ENCODE peak calls at places on chromosomes 12 and 14, in eight cellular contexts. M, C, Q, X, R, A, V and W are unnamed samples.

GRCh38 chr14:69069020-69069421 is 83.9 kb downstream of the DCAF5 start:
- DNase-seq in M (no peak), C (no peak), Q (no peak), X (peak; percentile 44), R (no peak), A (peak; percentile 56), V (no peak), W (no peak)

GRCh38 chr14:57212919-57213318 is 55.8 kb downstream of the EXOC5 start:
- DNase-seq in M (no peak), C (no peak), Q (no peak), X (no peak), R (no peak), A (no peak), V (no peak), W (no peak)

GRCh38 chr14:23910081-23910875 is 43.3 kb upstream of the DHRS4 start:
- DNase-seq in M (no peak), C (peak; percentile 45), Q (no peak), X (peak; percentile 53), R (no peak), A (peak; percentile 49), V (peak; percentile 54), W (no peak)

GRCh38 chr12:54141534-54142475 is 47.0 kb downstream of the SMUG1 start:
- DNase-seq in M (no peak), C (no peak), Q (peak; percentile 79), X (peak; percentile 26), R (no peak), A (no peak), V (no peak), W (no peak)

GRCh38 chr12:2233034-2233433 is 180.2 kb downstream of the CACNA1C start:
- DNase-seq in M (no peak), C (no peak), Q (no peak), X (no peak), R (no peak), A (no peak), V (no peak), W (no peak)

GRCh38 chr14:99619873-99620834 is 16.1 kb upstream of the CCDC85C start:
- DNase-seq in M (peak; percentile 57), C (no peak), Q (peak; percentile 68), X (peak; percentile 51), R (no peak), A (no peak), V (no peak), W (no peak)

GRCh38 chr12:45273717-45274271 is 57.9 kb downstream of the ANO6 start:
- DNase-seq in M (peak; percentile 36), C (peak; percentile 32), Q (no peak), X (peak; percentile 96), R (no peak), A (peak; percentile 98), V (no peak), W (no peak)

GRCh38 chr12:103780093-103780440 is 61.0 kb downstream of the NT5DC3 start:
- DNase-seq in M (no peak), C (no peak), Q (no peak), X (peak; percentile 23), R (no peak), A (peak; percentile 33), V (no peak), W (no peak)

GRCh38 chr12:96314723-96315122 is 85.5 kb downstream of the CDK17 start:
- DNase-seq in M (no peak), C (no peak), Q (no peak), X (no peak), R (no peak), A (peak; percentile 27), V (no peak), W (no peak)

GRCh38 chr14:78341827-78342389 is 171.7 kb downstream of the NRXN3 start:
- DNase-seq in M (no peak), C (no peak), Q (no peak), X (no peak), R (no peak), A (no peak), V (no peak), W (no peak)

GRCh38 chr14:89504602-89505320 is 87.7 kb upstream of the FOXN3 start:
- DNase-seq in M (no peak), C (no peak), Q (no peak), X (peak; percentile 50), R (no peak), A (peak; percentile 59), V (no peak), W (peak; percentile 63)

GRCh38 chr14:39138450-39138849 is 24.3 kb downstream of the GEMIN2 start:
- DNase-seq in M (no peak), C (no peak), Q (no peak), X (peak; percentile 11), R (no peak), A (no peak), V (no peak), W (no peak)

GRCh38 chr12:78120866-78121590 is 290.3 kb downstream of the NAV3 start:
- DNase-seq in M (no peak), C (no peak), Q (no peak), X (peak; percentile 72), R (no peak), A (peak; percentile 17), V (no peak), W (no peak)

GRCh38 chr14:63223596-63223995 is 19.4 kb downstream of the RHOJ start:
- DNase-seq in M (no peak), C (no peak), Q (no peak), X (no peak), R (no peak), A (no peak), V (no peak), W (no peak)

GRCh38 chr14:67940894-67941455 is 121.4 kb downstream of the RAD51B start:
- DNase-seq in M (no peak), C (peak; percentile 45), Q (no peak), X (peak; percentile 92), R (no peak), A (peak; percentile 36), V (no peak), W (no peak)

GRCh38 chr14:102939820-102940561 is 17.5 kb downstream of the AMN start:
- DNase-seq in M (no peak), C (no peak), Q (no peak), X (no peak), R (no peak), A (no peak), V (peak; percentile 73), W (peak; percentile 92)

GRCh38 chr14:102935756-102936155 is 13.3 kb downstream of the AMN start:
- DNase-seq in M (no peak), C (no peak), Q (no peak), X (no peak), R (no peak), A (no peak), V (no peak), W (no peak)

GRCh38 chr14:102939329-102939728 is 16.9 kb downstream of the AMN start:
- DNase-seq in M (no peak), C (no peak), Q (no peak), X (no peak), R (no peak), A (no peak), V (no peak), W (peak; percentile 52)

GRCh38 chr14:102937331-102938175 is 15.1 kb downstream of the AMN start:
- DNase-seq in M (no peak), C (no peak), Q (no peak), X (no peak), R (no peak), A (no peak), V (no peak), W (peak; percentile 29)

DNA sequence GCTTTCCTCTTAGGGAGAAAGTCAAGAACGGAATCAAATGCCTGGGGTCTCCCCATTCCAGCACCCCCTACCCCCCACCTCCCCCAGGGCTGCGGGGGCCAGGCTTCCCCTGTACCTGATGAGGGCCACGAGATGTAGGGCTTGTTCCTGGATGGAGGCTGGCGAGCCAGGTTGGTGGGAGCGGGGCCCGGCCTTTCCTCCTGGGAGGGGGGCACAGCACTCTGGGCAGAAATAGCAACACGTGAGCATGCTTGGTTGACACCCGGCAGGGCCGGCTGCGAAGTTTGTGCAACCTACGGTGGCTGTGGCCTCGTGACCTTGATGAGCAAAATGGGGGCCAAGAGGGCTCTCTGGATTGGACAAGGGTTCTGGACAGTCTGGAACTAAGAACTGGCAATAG is 15.7 kb downstream of the AMN start:
- DNase-seq in M (no peak), C (no peak), Q (no peak), X (no peak), R (no peak), A (no peak), V (no peak), W (peak; percentile 39)
- H3K36me3 ChIP-seq in M (peaks cover 92% of the 10 kb centered on the region), C (no peaks in the 10 kb centered on the region), Q (peaks cover 12% of the 10 kb centered on the region), X (peaks cover 11% of the 10 kb centered on the region), R (no peaks in the 10 kb centered on the region), A (peaks cover 72% of the 10 kb centered on the region), V (peaks cover 19% of the 10 kb centered on the region), W (peaks cover 83% of the 10 kb centered on the region)

GRCh38 chr12:124507188-124508109 is 60.0 kb downstream of the NCOR2 start:
- DNase-seq in M (peak; percentile 84), C (no peak), Q (no peak), X (peak; percentile 73), R (no peak), A (no peak), V (no peak), W (no peak)

GRCh38 chr12:124506832-124507153 is 60.6 kb downstream of the NCOR2 start:
- DNase-seq in M (no peak), C (no peak), Q (no peak), X (no peak), R (no peak), A (no peak), V (no peak), W (no peak)

GRCh38 chr12:124509676-124510300 is 57.6 kb downstream of the NCOR2 start:
- DNase-seq in M (no peak), C (peak; percentile 72), Q (peak; percentile 80), X (peak; percentile 93), R (no peak), A (peak; percentile 81), V (peak; percentile 55), W (no peak)

GRCh38 chr12:124509300-124509675 is 58.1 kb downstream of the NCOR2 start:
- DNase-seq in M (no peak), C (no peak), Q (no peak), X (peak; percentile 21), R (no peak), A (no peak), V (no peak), W (no peak)

GRCh38 chr12:124508323-124509096 is 58.9 kb downstream of the NCOR2 start:
- DNase-seq in M (no peak), C (peak; percentile 61), Q (no peak), X (no peak), R (no peak), A (no peak), V (no peak), W (no peak)
- H3K27ac ChIP-seq in M (peak overlapping the region; percentile 86), C (peak overlapping the region; percentile 56), Q (no peak overlapping the region), X (peak overlapping the region; percentile 90), R (no peak overlapping the region), A (peak overlapping the region; percentile 58), V (peak overlapping the region; percentile 89), W (peak overlapping the region; percentile 77)

GRCh38 chr14:74890262-74890661 is 8.5 kb downstream of the DLST start:
- DNase-seq in M (no peak), C (no peak), Q (no peak), X (no peak), R (no peak), A (no peak), V (no peak), W (no peak)
- H3K36me3 ChIP-seq in M (peaks cover 88% of the 10 kb centered on the region), C (no peaks in the 10 kb centered on the region), Q (peaks cover 10% of the 10 kb centered on the region), X (peaks cover 55% of the 10 kb centered on the region), R (peaks cover 62% of the 10 kb centered on the region), A (peaks cover 46% of the 10 kb centered on the region), V (peaks cover 50% of the 10 kb centered on the region), W (peaks cover 99% of the 10 kb centered on the region)

DNA sequence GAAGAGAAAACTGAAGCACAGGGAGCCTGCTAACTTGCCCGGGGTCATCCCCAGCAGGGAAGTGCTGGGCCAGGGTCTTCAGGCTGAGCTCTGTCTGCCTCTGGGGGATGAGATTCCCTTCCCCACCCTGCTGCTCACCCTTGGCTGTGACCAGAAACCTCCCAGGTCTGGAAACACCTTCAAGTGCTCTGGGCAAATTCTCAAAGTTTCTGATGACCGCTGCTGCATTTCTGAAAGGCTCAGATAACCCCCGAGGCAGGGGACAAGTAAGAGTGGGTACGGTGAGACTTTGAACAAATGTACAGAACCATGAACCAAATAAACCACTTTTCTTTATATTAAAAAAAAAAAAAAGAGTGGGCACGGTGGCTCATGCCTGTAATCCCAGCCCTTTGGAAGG is 41.3 kb downstream of the LTBP2 start:
- DNase-seq in M (no peak), C (no peak), Q (peak; percentile 42), X (no peak), R (no peak), A (no peak), V (no peak), W (no peak)
- H3K27ac ChIP-seq in M (peak overlapping the region; percentile 91), C (peak overlapping the region; percentile 49), Q (peak overlapping the region; percentile 98), X (no peak overlapping the region), R (no peak overlapping the region), A (peak overlapping the region; percentile 98), V (peak overlapping the region; percentile 84), W (peak overlapping the region; percentile 57)